ENCODE peak calls at places on chromosomes 2 and 18, in eight cellular contexts. Y is midbrain, F is aorta, T is HCT116, Z is brain microvascular endothelial cell, P is HTR-8/SVneo, A is C1 segment of cervical spinal cord, X is NCI-H446. H is an unnamed sample.

GRCh38 chr2:122422384-122422991 is 667.0 kb downstream of the TSN start:
- DNase-seq in X (no peak), Z (no peak), A (no peak), F (no peak), T (no peak), P (no peak), Y (no peak), H (no peak)

GRCh38 chr2:177460973-177461585 is 68.5 kb downstream of the AGPS start:
- DNase-seq in F (no peak), Z (no peak), T (no peak), A (no peak), X (no peak), Y (no peak), P (no peak), H (no peak)

GRCh38 chr18:64332851-64333250 is 184.0 kb upstream of the LINC00305 start:
- DNase-seq in Z (no peak), X (no peak), P (no peak), F (no peak), A (no peak), Y (no peak), T (no peak), H (no peak)

GRCh38 chr2:69013123-69013836 is at the start of gene ANTXR1:
- DNase-seq in Y (peak; percentile 63), F (peak; percentile 81), Z (peak; percentile 64), A (no peak), P (peak; percentile 84), T (peak; percentile 53), X (peak; percentile 78), H (no peak)

GRCh38 chr2:170455617-170456426 is 259.3 kb upstream of the SP5 start:
- DNase-seq in F (no peak), Y (no peak), P (no peak), Z (no peak), X (no peak), A (no peak), T (no peak), H (no peak)

GRCh38 chr2:125471963-125472362 is 1184.0 kb upstream of the GYPC start:
- DNase-seq in Z (peak; percentile 2), A (no peak), Y (no peak), P (no peak), F (no peak), X (peak; percentile 56), T (no peak), H (no peak)

GRCh38 chr2:42167458-42167857 is 1.7 kb upstream of the EML4 start:
- DNase-seq in Z (no peak), T (no peak), Y (no peak), F (no peak), A (no peak), P (no peak), X (no peak), H (no peak)

GRCh38 chr2:20634430-20635095 is 16.3 kb downstream of the HS1BP3 start:
- DNase-seq in X (no peak), Z (peak; percentile 70), T (no peak), P (peak; percentile 57), Y (no peak), A (no peak), F (peak; percentile 84), H (no peak)

GRCh38 chr2:207032490-207032889 is 93.2 kb downstream of the CPO start:
- DNase-seq in Y (no peak), T (no peak), A (no peak), P (no peak), F (no peak), Z (no peak), X (no peak), H (no peak)

GRCh38 chr2:11837875-11838734 is 91.7 kb downstream of the LPIN1 start:
- DNase-seq in X (no peak), A (no peak), P (no peak), Z (no peak), T (no peak), Y (no peak), F (no peak), H (no peak)

GRCh38 chr2:86645752-86646151 is 22.1 kb upstream of the RNF103 start:
- DNase-seq in X (no peak), F (no peak), T (no peak), Y (no peak), Z (no peak), P (no peak), A (no peak), H (no peak)

GRCh38 chr2:68796306-68796905 is 61.8 kb downstream of the ARHGAP25 start:
- DNase-seq in P (no peak), Y (no peak), X (no peak), A (no peak), Z (no peak), T (no peak), F (no peak), H (no peak)

GRCh38 chr2:219406861-219407230 is 11.3 kb upstream of the DES start:
- DNase-seq in F (peak; percentile 93), P (no peak), X (no peak), A (no peak), Y (no peak), Z (peak; percentile 81), T (no peak), H (no peak)

GRCh38 chr2:163731735-163732134 is 4.1 kb downstream of the FIGN start:
- DNase-seq in F (no peak), T (no peak), A (no peak), Z (no peak), Y (peak; percentile 46), P (no peak), X (no peak), H (no peak)

GRCh38 chr2:34627003-34627402 is 1027.9 kb upstream of the FAM98A start:
- DNase-seq in T (no peak), F (no peak), Z (no peak), P (no peak), X (no peak), A (no peak), Y (no peak), H (no peak)

GRCh38 chr2:73823916-73824523 is 4.7 kb upstream of the STAMBP start:
- DNase-seq in T (peak; percentile 69), P (peak; percentile 67), F (no peak), X (peak; percentile 78), A (no peak), Y (peak; percentile 74), Z (peak; percentile 59), H (peak; percentile 62)

GRCh38 chr2:153543639-153544071 is 65.1 kb upstream of the RPRM start:
- DNase-seq in Y (no peak), T (no peak), F (no peak), A (no peak), X (no peak), P (no peak), Z (no peak), H (no peak)

GRCh38 chr2:237118025-237118424 is 32.3 kb downstream of the COPS8 start:
- DNase-seq in Y (no peak), T (no peak), Z (no peak), A (no peak), F (no peak), X (no peak), P (no peak), H (no peak)

GRCh38 chr2:23651187-23651983 is 266.4 kb downstream of the KLHL29 start:
- DNase-seq in Y (no peak), X (no peak), A (no peak), T (no peak), Z (peak; percentile 87), P (no peak), F (no peak), H (no peak)

GRCh38 chr18:61943175-61943964 is 50.6 kb upstream of the RNF152 start:
- DNase-seq in Z (no peak), F (no peak), T (no peak), X (no peak), A (no peak), Y (no peak), P (no peak), H (no peak)

GRCh38 chr18:2656237-2657042 is 914 bp downstream of the SMCHD1 start:
- DNase-seq in Z (no peak), T (no peak), F (peak; percentile 84), X (no peak), A (no peak), Y (no peak), P (no peak), H (no peak)

GRCh38 chr2:30225131-30225762 is 6.1 kb upstream of the LBH start:
- DNase-seq in P (peak; percentile 58), A (no peak), F (no peak), T (no peak), X (no peak), Z (peak; percentile 55), Y (no peak), H (no peak)